ENCODE peak calls at places on chromosomes 1 and 21, in six cellular contexts. Q is stimulated activated CD4-positive, alpha-beta T cell treated with anti-CD3 and anti-CD28 coated beads, Interleukin-15, amount 100 ng/mL, for 24 hours; E is NCI-H1092 treated with DMSO at 0.1 percent for 48 hours; P is neural progenitor cell; H is activated T-helper 1 cell treated with anti-CD3 and anti-CD28 coated beads, Interleukin-2, amount 50 U/mL, for 16 hours; I is thoracic aorta. D is an unnamed sample.

GRCh38 chr1:164914208-164914607 is 355.2 kb downstream of the PBX1 start:
- DNase-seq in Q (no peak), E (peak), P (no peak), H (no peak), I (no peak), D (no peak)

GRCh38 chr1:62783736-62784508 is at the start of gene ATG4C:
- DNase-seq in Q (peak), E (peak), P (peak), H (peak), I (peak), D (peak)

GRCh38 chr1:65458730-65459396 is 38.4 kb downstream of the LEPR start:
- DNase-seq in Q (no peak), E (no peak), P (no peak), H (no peak), I (no peak), D (no peak)

GRCh38 chr21:27693376-27693775 is 726.5 kb upstream of the ADAMTS5 start:
- DNase-seq in Q (no peak), E (no peak), P (no peak), H (no peak), I (no peak), D (no peak)

GRCh38 chr1:43463461-43463860 is 9.7 kb upstream of the HYI start:
- DNase-seq in Q (no peak), E (no peak), P (no peak), H (no peak), I (no peak), D (no peak)

GRCh38 chr1:152049291-152050073 is 12.7 kb upstream of the S100A11 start:
- DNase-seq in Q (no peak), E (no peak), P (no peak), H (no peak), I (no peak), D (no peak)

GRCh38 chr1:180816132-180816531 is 96.6 kb upstream of the KIAA1614 start:
- DNase-seq in Q (no peak), E (no peak), P (peak), H (no peak), I (no peak), D (no peak)

GRCh38 chr1:81834921-81835698 is 34.4 kb downstream of the ADGRL2 start:
- DNase-seq in Q (no peak), E (no peak), P (peak), H (no peak), I (no peak), D (no peak)

GRCh38 chr1:159008744-159009188 is 941 bp upstream of the IFI16 start:
- DNase-seq in Q (peak), E (no peak), P (no peak), H (no peak), I (no peak), D (no peak)

GRCh38 chr1:205355054-205355453 is 1.7 kb downstream of the KLHDC8A start:
- DNase-seq in Q (no peak), E (peak), P (no peak), H (no peak), I (no peak), D (no peak)

GRCh38 chr1:84689514-84690396 is 506 bp downstream of the SSX2IP start:
- DNase-seq in Q (peak), E (peak), P (peak), H (peak), I (no peak), D (peak)

GRCh38 chr1:48054246-48054645 is 57.1 kb upstream of the TRABD2B start:
- DNase-seq in Q (no peak), E (no peak), P (no peak), H (no peak), I (no peak), D (no peak)

GRCh38 chr1:217924924-217925323 is 293.8 kb downstream of the SPATA17 start:
- DNase-seq in Q (no peak), E (no peak), P (no peak), H (no peak), I (no peak), D (no peak)

GRCh38 chr1:30273021-30273325 is 450.4 kb downstream of the MATN1 start:
- DNase-seq in Q (no peak), E (no peak), P (no peak), H (no peak), I (no peak), D (no peak)

GRCh38 chr1:152533327-152533938 is 19.2 kb downstream of the CRCT1 start:
- DNase-seq in Q (peak), E (no peak), P (no peak), H (no peak), I (no peak), D (no peak)

GRCh38 chr1:15249032-15249601 is 2.1 kb downstream of the FHAD1 start:
- DNase-seq in Q (peak), E (no peak), P (no peak), H (no peak), I (no peak), D (no peak)

D was measured in lower leg skin.